ENCODE peak calls at places on chromosomes 5 and 9, in six cellular contexts. One of them, this sample, is unnamed.

GRCh38 chr9:111866976-111867375 is 29.6 kb upstream of the UGCG start:
- DNase-seq in tibial artery: no peak
- DNase-seq in endothelial cell: no peak
- DNase-seq in AG10803: peak; percentile 70
- DNase-seq in IMR-90: peak; percentile 86
- DNase-seq in GM13976: no peak
- DNase-seq in this sample: no peak

GRCh38 chr9:134357631-134358025 is 31.4 kb downstream of the RXRA start:
- DNase-seq in IMR-90: no peak
- DNase-seq in GM13976: no peak
- DNase-seq in tibial artery: no peak
- DNase-seq in AG10803: peak; percentile 21
- DNase-seq in endothelial cell: no peak
- DNase-seq in this sample: no peak

GRCh38 chr5:12023614-12024241 is 119.5 kb upstream of the CTNND2 start:
- DNase-seq in endothelial cell: peak; percentile 40
- DNase-seq in IMR-90: peak; percentile 27
- DNase-seq in AG10803: peak; percentile 36
- DNase-seq in GM13976: peak; percentile 13
- DNase-seq in tibial artery: no peak
- DNase-seq in this sample: no peak

GRCh38 chr9:75041041-75041440 is 12.9 kb upstream of the CARNMT1 start:
- DNase-seq in tibial artery: no peak
- DNase-seq in endothelial cell: no peak
- DNase-seq in AG10803: no peak
- DNase-seq in IMR-90: no peak
- DNase-seq in GM13976: no peak
- DNase-seq in this sample: no peak

GRCh38 chr9:111944467-111944866 is 47.9 kb downstream of the UGCG start:
- DNase-seq in endothelial cell: no peak
- DNase-seq in AG10803: peak; percentile 77
- DNase-seq in tibial artery: no peak
- DNase-seq in GM13976: no peak
- DNase-seq in IMR-90: peak; percentile 74
- DNase-seq in this sample: no peak

GRCh38 chr9:16680965-16681658 is 189.4 kb downstream of the BNC2 start:
- DNase-seq in tibial artery: no peak
- DNase-seq in AG10803: peak; percentile 82
- DNase-seq in IMR-90: peak; percentile 59
- DNase-seq in endothelial cell: no peak
- DNase-seq in GM13976: no peak
- DNase-seq in this sample: no peak

GRCh38 chr5:59124983-59125960 is 542.4 kb downstream of the RAB3C start:
- DNase-seq in endothelial cell: peak; percentile 15
- DNase-seq in AG10803: peak; percentile 35
- DNase-seq in tibial artery: no peak
- DNase-seq in GM13976: no peak
- DNase-seq in IMR-90: peak; percentile 37
- DNase-seq in this sample: no peak

GRCh38 chr5:151156732-151157402 is 712 bp downstream of the ANXA6 start:
- DNase-seq in endothelial cell: peak; percentile 29
- DNase-seq in GM13976: peak; percentile 62
- DNase-seq in IMR-90: peak; percentile 23
- DNase-seq in tibial artery: no peak
- DNase-seq in AG10803: peak; percentile 20
- DNase-seq in this sample: no peak

GRCh38 chr5:98321356-98321755 is 452.1 kb upstream of the RGMB start:
- DNase-seq in AG10803: peak; percentile 19
- DNase-seq in endothelial cell: no peak
- DNase-seq in tibial artery: no peak
- DNase-seq in GM13976: no peak
- DNase-seq in IMR-90: no peak
- DNase-seq in this sample: no peak

GRCh38 chr5:158746979-158747378 is 352.7 kb downstream of the EBF1 start:
- DNase-seq in AG10803: peak; percentile 54
- DNase-seq in tibial artery: no peak
- DNase-seq in GM13976: no peak
- DNase-seq in endothelial cell: no peak
- DNase-seq in IMR-90: no peak
- DNase-seq in this sample: no peak

DNA sequence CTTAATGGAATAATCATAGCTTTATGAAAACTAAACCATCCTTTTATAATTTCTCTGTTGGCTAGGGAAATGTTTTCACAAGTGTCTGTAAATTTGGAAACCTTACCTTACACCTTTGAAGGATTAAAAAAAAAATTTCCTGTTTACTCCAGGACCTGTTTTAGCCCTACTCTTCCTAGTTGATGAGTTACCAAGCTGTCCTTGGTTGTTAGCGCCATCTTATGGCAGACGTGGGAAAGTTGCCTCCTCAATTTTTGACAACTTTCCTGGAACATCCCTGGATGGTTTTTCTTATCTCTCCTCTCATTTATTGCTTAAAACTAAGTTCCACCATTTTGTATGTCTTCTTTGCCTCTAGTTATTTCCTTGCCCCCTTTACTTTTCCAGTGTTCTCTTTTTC is 25.7 kb downstream of the ZSWIM6 start:
- DNase-seq in tibial artery: no peak
- DNase-seq in GM13976: no peak
- DNase-seq in endothelial cell: peak; percentile 30
- DNase-seq in AG10803: no peak
- DNase-seq in IMR-90: no peak
- DNase-seq in this sample: no peak
- TF ChIP-seq CTCF in tibial artery: no peak
- TF ChIP-seq CTCF in GM13976: peak; percentile 12
- TF ChIP-seq CTCF in endothelial cell: peak; percentile 75
- TF ChIP-seq CTCF in AG10803: peak; percentile 30
- TF ChIP-seq CTCF in IMR-90: peak; percentile 33
- TF ChIP-seq CTCF in this sample: no peak

DNA sequence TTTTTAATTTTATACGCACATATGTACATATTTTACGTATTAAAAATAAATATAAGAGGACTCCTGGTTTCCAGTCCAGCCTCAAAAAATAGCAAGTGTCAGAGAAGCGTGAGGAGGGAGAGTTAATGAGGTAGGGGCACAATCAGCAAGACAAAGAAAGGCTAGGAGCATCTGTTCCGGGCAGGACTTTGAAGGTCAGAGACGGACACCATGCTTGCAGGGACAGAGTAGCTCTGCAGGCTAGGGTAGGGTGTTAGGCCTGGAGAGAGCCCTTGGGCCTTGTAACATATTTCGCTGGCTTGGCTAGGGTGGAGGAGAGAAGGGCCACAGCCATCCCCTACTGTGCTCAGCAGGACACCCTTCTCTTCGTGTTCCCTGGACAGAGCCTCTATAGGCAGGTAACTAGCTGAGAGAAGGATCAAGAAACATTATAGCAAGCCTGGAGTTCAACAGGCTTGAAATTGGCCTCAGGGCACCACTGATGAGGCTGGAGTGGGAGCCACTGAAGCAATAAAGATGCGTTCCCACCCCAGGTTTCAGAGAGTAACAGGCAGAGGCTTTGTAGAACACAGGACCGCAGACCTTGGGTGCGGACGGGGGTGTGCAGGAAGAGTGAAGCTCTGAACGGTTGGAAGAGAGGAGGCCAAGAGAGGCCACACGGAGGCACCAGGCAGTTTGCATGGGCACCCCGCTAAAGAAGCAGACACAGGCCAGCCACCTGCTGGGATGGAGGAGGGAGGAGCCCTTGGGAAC is 9.7 kb upstream of the IPPK start:
- DNase-seq in tibial artery: no peak
- DNase-seq in endothelial cell: no peak
- DNase-seq in GM13976: no peak
- DNase-seq in IMR-90: no peak
- DNase-seq in AG10803: no peak
- DNase-seq in this sample: no peak
- TF ChIP-seq CTCF in tibial artery: no peak
- TF ChIP-seq CTCF in endothelial cell: no peak
- TF ChIP-seq CTCF in GM13976: no peak
- TF ChIP-seq CTCF in IMR-90: no peak
- TF ChIP-seq CTCF in AG10803: no peak
- TF ChIP-seq CTCF in this sample: no peak

DNA sequence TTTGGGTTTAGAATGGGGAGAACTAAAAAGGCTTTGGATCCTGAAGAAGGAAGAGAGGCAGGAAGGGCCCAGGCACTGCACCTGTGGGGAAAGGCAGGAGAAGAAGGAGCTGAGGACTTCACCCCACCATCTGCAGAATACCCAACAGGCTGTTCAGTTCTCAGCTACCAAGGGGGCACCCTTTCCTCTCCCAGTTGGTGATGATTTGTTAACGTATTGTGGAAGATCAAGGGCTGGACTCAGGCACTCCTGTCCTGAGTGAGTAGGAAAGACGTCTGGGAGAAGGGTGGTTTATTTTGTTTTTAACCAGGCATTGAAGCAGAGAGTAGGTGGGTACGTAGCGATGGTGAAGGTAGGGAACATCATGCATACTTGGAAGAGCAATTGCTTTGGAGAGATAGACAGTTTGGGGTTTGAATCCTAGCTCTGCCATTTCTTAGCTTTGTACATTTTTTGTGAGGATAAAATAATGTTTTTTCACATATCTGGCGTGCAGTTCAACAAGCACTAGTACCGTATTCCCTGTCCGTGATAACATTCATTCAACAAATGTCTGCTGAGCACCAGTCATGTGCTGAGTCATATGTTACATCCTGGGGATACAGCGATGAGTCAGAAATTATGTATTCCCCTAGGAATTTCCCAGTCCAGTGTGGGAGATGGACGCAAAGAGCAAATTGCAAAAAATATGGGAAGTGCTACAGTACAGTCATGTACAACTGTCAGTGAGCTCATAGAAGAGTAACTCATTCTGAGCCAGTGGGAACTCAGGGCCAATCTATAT is 2.1 kb downstream of the MSANTD3 start:
- DNase-seq in IMR-90: peak; percentile 100
- DNase-seq in AG10803: peak; percentile 99
- DNase-seq in GM13976: no peak
- DNase-seq in tibial artery: no peak
- DNase-seq in endothelial cell: no peak
- DNase-seq in this sample: no peak
- TF ChIP-seq CTCF in IMR-90: peak; percentile 2
- TF ChIP-seq CTCF in AG10803: no peak
- TF ChIP-seq CTCF in GM13976: no peak
- TF ChIP-seq CTCF in tibial artery: no peak
- TF ChIP-seq CTCF in endothelial cell: no peak
- TF ChIP-seq CTCF in this sample: no peak

GRCh38 chr9:21804336-21804735 is 1.9 kb downstream of the MTAP start:
- DNase-seq in endothelial cell: no peak
- DNase-seq in tibial artery: no peak
- DNase-seq in IMR-90: no peak
- DNase-seq in GM13976: no peak
- DNase-seq in AG10803: no peak
- DNase-seq in this sample: no peak

GRCh38 chr9:21800931-21801682 is 1.3 kb upstream of the MTAP start:
- DNase-seq in endothelial cell: no peak
- DNase-seq in AG10803: no peak
- DNase-seq in IMR-90: no peak
- DNase-seq in GM13976: no peak
- DNase-seq in tibial artery: no peak
- DNase-seq in this sample: no peak

GRCh38 chr9:21803674-21804048 is 1.2 kb downstream of the MTAP start:
- DNase-seq in GM13976: no peak
- DNase-seq in endothelial cell: no peak
- DNase-seq in IMR-90: no peak
- DNase-seq in tibial artery: no peak
- DNase-seq in AG10803: peak; percentile 16
- DNase-seq in this sample: no peak

GRCh38 chr9:21801683-21802417 is 586 bp upstream of the MTAP start:
- DNase-seq in IMR-90: peak; percentile 85
- DNase-seq in GM13976: no peak
- DNase-seq in endothelial cell: peak; percentile 65
- DNase-seq in tibial artery: peak; percentile 88
- DNase-seq in AG10803: peak; percentile 88
- DNase-seq in this sample: peak; percentile 73

GRCh38 chr9:21802418-21803000 is at the start of gene MTAP:
- DNase-seq in GM13976: peak; percentile 88
- DNase-seq in IMR-90: peak; percentile 93
- DNase-seq in tibial artery: peak; percentile 96
- DNase-seq in AG10803: peak; percentile 92
- DNase-seq in endothelial cell: peak; percentile 90
- DNase-seq in this sample: peak; percentile 86
- TF ChIP-seq CTCF in GM13976: no peak
- TF ChIP-seq CTCF in IMR-90: no peak
- TF ChIP-seq CTCF in tibial artery: no peak
- TF ChIP-seq CTCF in AG10803: no peak
- TF ChIP-seq CTCF in endothelial cell: no peak
- TF ChIP-seq CTCF in this sample: no peak

GRCh38 chr5:91381774-91382492 is 1.2 kb downstream of the ARRDC3 start:
- DNase-seq in GM13976: peak; percentile 49
- DNase-seq in AG10803: peak; percentile 86
- DNase-seq in endothelial cell: peak; percentile 61
- DNase-seq in tibial artery: peak; percentile 86
- DNase-seq in IMR-90: peak; percentile 89
- DNase-seq in this sample: peak; percentile 44

GRCh38 chr5:91384671-91385430 is 1.7 kb upstream of the ARRDC3 start:
- DNase-seq in GM13976: peak; percentile 70
- DNase-seq in endothelial cell: peak; percentile 48
- DNase-seq in AG10803: peak; percentile 89
- DNase-seq in IMR-90: peak; percentile 91
- DNase-seq in tibial artery: no peak
- DNase-seq in this sample: no peak

GRCh38 chr5:91383956-91384300 is 811 bp upstream of the ARRDC3 start:
- DNase-seq in endothelial cell: peak; percentile 22
- DNase-seq in IMR-90: no peak
- DNase-seq in GM13976: peak; percentile 4
- DNase-seq in tibial artery: no peak
- DNase-seq in AG10803: no peak
- DNase-seq in this sample: no peak

GRCh38 chr5:91382530-91383026 is 539 bp downstream of the ARRDC3 start:
- DNase-seq in IMR-90: peak; percentile 33
- DNase-seq in tibial artery: no peak
- DNase-seq in endothelial cell: no peak
- DNase-seq in GM13976: peak; percentile 4
- DNase-seq in AG10803: no peak
- DNase-seq in this sample: no peak

GRCh38 chr5:91383027-91383955 is at the start of gene ARRDC3:
- DNase-seq in tibial artery: peak; percentile 98
- DNase-seq in IMR-90: peak; percentile 94
- DNase-seq in AG10803: peak; percentile 95
- DNase-seq in endothelial cell: peak; percentile 97
- DNase-seq in GM13976: peak; percentile 85
- DNase-seq in this sample: peak; percentile 93
- TF ChIP-seq CTCF in tibial artery: peak; percentile 13
- TF ChIP-seq CTCF in IMR-90: no peak
- TF ChIP-seq CTCF in AG10803: no peak
- TF ChIP-seq CTCF in endothelial cell: no peak
- TF ChIP-seq CTCF in GM13976: no peak
- TF ChIP-seq CTCF in this sample: no peak

GRCh38 chr5:177361418-177362101 is 3.8 kb downstream of the RGS14 start:
- DNase-seq in endothelial cell: no peak
- DNase-seq in GM13976: no peak
- DNase-seq in IMR-90: no peak
- DNase-seq in AG10803: no peak
- DNase-seq in tibial artery: no peak
- DNase-seq in this sample: no peak
- TF ChIP-seq CTCF in endothelial cell: no peak
- TF ChIP-seq CTCF in GM13976: no peak
- TF ChIP-seq CTCF in IMR-90: no peak
- TF ChIP-seq CTCF in AG10803: no peak
- TF ChIP-seq CTCF in tibial artery: no peak
- TF ChIP-seq CTCF in this sample: no peak

GRCh38 chr5:15290953-15291352 is 209.0 kb upstream of the FBXL7 start:
- DNase-seq in endothelial cell: no peak
- DNase-seq in IMR-90: no peak
- DNase-seq in AG10803: no peak
- DNase-seq in GM13976: no peak
- DNase-seq in tibial artery: no peak
- DNase-seq in this sample: no peak
- TF ChIP-seq CTCF in endothelial cell: no peak
- TF ChIP-seq CTCF in IMR-90: no peak
- TF ChIP-seq CTCF in AG10803: peak; percentile 9
- TF ChIP-seq CTCF in GM13976: no peak
- TF ChIP-seq CTCF in tibial artery: no peak
- TF ChIP-seq CTCF in this sample: no peak

GRCh38 chr5:14640765-14641164 is 23.8 kb upstream of the OTULIN start:
- DNase-seq in AG10803: no peak
- DNase-seq in tibial artery: no peak
- DNase-seq in IMR-90: no peak
- DNase-seq in endothelial cell: no peak
- DNase-seq in GM13976: no peak
- DNase-seq in this sample: no peak
- TF ChIP-seq CTCF in AG10803: no peak
- TF ChIP-seq CTCF in tibial artery: no peak
- TF ChIP-seq CTCF in IMR-90: no peak
- TF ChIP-seq CTCF in endothelial cell: no peak
- TF ChIP-seq CTCF in GM13976: no peak
- TF ChIP-seq CTCF in this sample: no peak